ENCODE peak calls at places on chromosome 17, in seven cellular contexts. O, G, L, C, D, B and N are unnamed samples.

GRCh38 chr17:65588194-65588808 is 26.9 kb upstream of the AXIN2 start:
- DNase-seq in O (no peak), G (no peak), L (no peak), C (no peak), D (no peak), B (peak), N (no peak)

GRCh38 chr17:59373879-59374495 is 42.5 kb downstream of the YPEL2 start:
- DNase-seq in O (peak), G (no peak), L (peak), C (no peak), D (no peak), B (peak), N (no peak)

GRCh38 chr17:614637-615546 is 99.7 kb downstream of the VPS53 start:
- DNase-seq in O (no peak), G (no peak), L (peak), C (no peak), D (no peak), B (peak), N (no peak)

GRCh38 chr17:8927395-8927794 is 38.1 kb downstream of the PIK3R5 start:
- DNase-seq in O (no peak), G (no peak), L (no peak), C (no peak), D (no peak), B (no peak), N (no peak)

GRCh38 chr17:30172560-30172959 is 55.9 kb downstream of the NSRP1 start:
- DNase-seq in O (no peak), G (no peak), L (no peak), C (no peak), D (no peak), B (no peak), N (no peak)

GRCh38 chr17:57107498-57108101 is 22.6 kb downstream of the AKAP1 start:
- DNase-seq in O (peak), G (no peak), L (no peak), C (no peak), D (no peak), B (peak), N (no peak)

GRCh38 chr17:2237521-2237921 is 66.1 kb downstream of the SMG6 start:
- DNase-seq in O (peak), G (no peak), L (peak), C (no peak), D (no peak), B (no peak), N (no peak)

GRCh38 chr17:56772442-56772841 is 61.3 kb downstream of the C17orf67 start:
- DNase-seq in O (no peak), G (no peak), L (no peak), C (no peak), D (no peak), B (no peak), N (no peak)

GRCh38 chr17:42266918-42267766 is 9.0 kb downstream of the STAT5B start:
- DNase-seq in O (peak), G (no peak), L (no peak), C (peak), D (no peak), B (peak), N (no peak)

GRCh38 chr17:42775534-42776098 is 2.4 kb downstream of the VPS25 start:
- DNase-seq in O (peak), G (no peak), L (no peak), C (no peak), D (no peak), B (no peak), N (no peak)

GRCh38 chr17:77212833-77213777 is 72.3 kb downstream of the SEC14L1 start:
- DNase-seq in O (no peak), G (no peak), L (no peak), C (no peak), D (no peak), B (no peak), N (no peak)

GRCh38 chr17:12853921-12854320 is 64.6 kb downstream of the ARHGAP44 start:
- DNase-seq in O (no peak), G (no peak), L (no peak), C (no peak), D (no peak), B (no peak), N (no peak)

GRCh38 chr17:74219576-74220133 is 6.3 kb downstream of the TTYH2 start:
- DNase-seq in O (no peak), G (no peak), L (no peak), C (no peak), D (no peak), B (no peak), N (no peak)

GRCh38 chr17:63635787-63636186 is 13.6 kb downstream of the MAP3K3 start:
- DNase-seq in O (no peak), G (no peak), L (no peak), C (no peak), D (no peak), B (no peak), N (no peak)

GRCh38 chr17:73799781-73800627 is 155.8 kb upstream of the SDK2 start:
- DNase-seq in O (no peak), G (no peak), L (no peak), C (no peak), D (no peak), B (no peak), N (no peak)

GRCh38 chr17:52536466-52536865 is 378.0 kb upstream of the CA10 start:
- DNase-seq in O (no peak), G (no peak), L (no peak), C (no peak), D (no peak), B (no peak), N (no peak)

GRCh38 chr17:6775871-6776405 is at the start of gene FBXO39:
- DNase-seq in O (no peak), G (no peak), L (peak), C (no peak), D (no peak), B (no peak), N (peak)

GRCh38 chr17:48486557-48486956 is 44.3 kb downstream of the HOXB1 start:
- DNase-seq in O (peak), G (no peak), L (peak), C (no peak), D (no peak), B (peak), N (no peak)

GRCh38 chr17:76549215-76549518 is 9.3 kb downstream of the PRCD start:
- DNase-seq in O (no peak), G (no peak), L (no peak), C (no peak), D (no peak), B (no peak), N (no peak)

GRCh38 chr17:28147026-28147425 is 104.5 kb downstream of the NLK start:
- DNase-seq in O (no peak), G (no peak), L (no peak), C (no peak), D (no peak), B (no peak), N (no peak)

GRCh38 chr17:34578016-34578415 is 1.4 kb upstream of the TMEM132E start:
- DNase-seq in O (no peak), G (no peak), L (no peak), C (no peak), D (no peak), B (no peak), N (no peak)

GRCh38 chr17:57290955-57291354 is 34.6 kb downstream of the MSI2 start:
- DNase-seq in O (no peak), G (no peak), L (no peak), C (no peak), D (no peak), B (no peak), N (no peak)

GRCh38 chr17:31882571-31882970 is 18.9 kb downstream of the UTP6 start:
- DNase-seq in O (no peak), G (no peak), L (no peak), C (no peak), D (no peak), B (no peak), N (no peak)

GRCh38 chr17:82881900-82882714 is 42.3 kb upstream of the ZNF750 start:
- DNase-seq in O (no peak), G (peak), L (no peak), C (no peak), D (no peak), B (peak), N (no peak)

GRCh38 chr17:67200727-67201301 is 44.2 kb downstream of the HELZ start:
- DNase-seq in O (no peak), G (no peak), L (peak), C (no peak), D (no peak), B (no peak), N (no peak)

GRCh38 chr17:70074991-70075390 is at the start of gene KCNJ16:
- DNase-seq in O (no peak), G (no peak), L (no peak), C (no peak), D (no peak), B (peak), N (no peak)

GRCh38 chr17:18314059-18314730 is 599 bp downstream of the TOP3A start:
- DNase-seq in O (peak), G (no peak), L (no peak), C (no peak), D (no peak), B (no peak), N (no peak)

GRCh38 chr17:73875346-73875745 is 231.1 kb upstream of the SDK2 start:
- DNase-seq in O (no peak), G (no peak), L (no peak), C (no peak), D (no peak), B (no peak), N (no peak)

GRCh38 chr17:81398170-81398854 is 3.1 kb downstream of the BAHCC1 start:
- DNase-seq in O (peak), G (no peak), L (peak), C (no peak), D (no peak), B (peak), N (no peak)